ENCODE peak calls at places on chromosomes 11 and 22, in seven cellular contexts. J is progenitor cell of endocrine pancreas; V is mesenchymal stem cell; R is non-pigmented ciliary epithelial cell; X is activated naive CD8-positive, alpha-beta T cell treated with anti-CD3 and anti-CD28 coated beads, Interleukin-2, amount 10 ng/mL, durations not matched to agents 7 days and 5 days; G is M059J; Q is AG10803. Y is an unnamed sample.

GRCh38 chr22:22197993-22198402 is 46.6 kb upstream of the VPREB1 start:
- DNase-seq in V (no peak), G (no peak), Q (no peak), R (no peak), J (no peak), X (no peak), Y (no peak)

GRCh38 chr11:75734491-75735180 is 17.0 kb downstream of the MOGAT2 start:
- DNase-seq in J (no peak), V (no peak), Q (no peak), X (no peak), R (no peak), G (no peak), Y (no peak)

GRCh38 chr22:45381348-45381747 is 32.1 kb downstream of the SMC1B start:
- DNase-seq in G (no peak), X (no peak), Q (no peak), V (no peak), J (no peak), R (no peak), Y (no peak)

GRCh38 chr11:12449961-12450715 is 72.8 kb downstream of the PARVA start:
- DNase-seq in J (no peak), V (peak; percentile 51), Q (peak; percentile 77), R (no peak), G (peak; percentile 92), X (no peak), Y (peak; percentile 17)

GRCh38 chr11:104073950-104074349 is 37.5 kb downstream of the DDI1 start:
- DNase-seq in J (no peak), Q (peak; percentile 15), X (no peak), V (peak; percentile 16), G (peak; percentile 75), R (peak; percentile 15), Y (no peak)

GRCh38 chr11:133896028-133896427 is 50.7 kb upstream of the SPATA19 start:
- DNase-seq in Q (no peak), X (no peak), V (no peak), J (no peak), R (no peak), G (no peak), Y (no peak)

GRCh38 chr22:45603631-45604030 is 68.0 kb upstream of the ATXN10 start:
- DNase-seq in V (no peak), J (no peak), Q (no peak), X (no peak), G (no peak), R (no peak), Y (no peak)

GRCh38 chr11:45169310-45170072 is 23.1 kb downstream of the PRDM11 start:
- DNase-seq in R (no peak), J (no peak), X (no peak), Q (no peak), G (peak; percentile 66), V (no peak), Y (no peak)